ENCODE peak calls at places on chromosomes 2 and 18, in four cellular contexts. N, T, O and H are unnamed samples.

GRCh38 chr2:58030789-58031188 is 15.8 kb upstream of the VRK2 start:
- DNase-seq in T (no peak), O (no peak), N (no peak), H (no peak)

GRCh38 chr18:57621252-57621607 is 406 bp downstream of the NARS1 start:
- DNase-seq in O (no peak), N (no peak), T (no peak), H (no peak)

GRCh38 chr2:18849841-18850578 is 260.6 kb upstream of the NT5C1B start:
- DNase-seq in N (no peak), T (no peak), O (no peak), H (no peak)

GRCh38 chr2:158174956-158175355 is 73.3 kb downstream of the UPP2 start:
- DNase-seq in T (no peak), O (no peak), N (no peak), H (no peak)

GRCh38 chr2:199861116-199861774 is 10.3 kb upstream of the FTCDNL1 start:
- DNase-seq in T (no peak), O (no peak), N (peak; percentile 11), H (no peak)

GRCh38 chr2:203934006-203934632 is 2.4 kb upstream of the ICOS start:
- DNase-seq in O (no peak), N (no peak), T (no peak), H (no peak)

GRCh38 chr2:175744000-175744399 is 258.1 kb downstream of the LNPK start:
- DNase-seq in T (no peak), O (no peak), N (no peak), H (no peak)

GRCh38 chr2:42367835-42368234 is 6.8 kb upstream of the COX7A2L start:
- DNase-seq in O (no peak), T (no peak), N (no peak), H (no peak)

GRCh38 chr2:50645346-50645745 is 386.6 kb downstream of the NRXN1 start:
- DNase-seq in T (no peak), O (no peak), N (no peak), H (no peak)

GRCh38 chr2:239781461-239781860 is 243.7 kb downstream of the NDUFA10 start:
- DNase-seq in O (no peak), N (no peak), T (no peak), H (no peak)

GRCh38 chr2:237322564-237322963 is 91.4 kb downstream of the COL6A3 start:
- DNase-seq in N (peak; percentile 1), O (no peak), T (no peak), H (no peak)

GRCh38 chr18:57533901-57534300 is 52.6 kb downstream of the FECH start:
- DNase-seq in N (no peak), T (no peak), O (no peak), H (no peak)

GRCh38 chr18:9419956-9420631 is 55.2 kb upstream of the RALBP1 start:
- DNase-seq in O (no peak), T (no peak), N (peak; percentile 38), H (no peak)

GRCh38 chr2:58350484-58350883 is 109.4 kb upstream of the FANCL start:
- DNase-seq in O (peak; percentile 21), T (no peak), N (no peak), H (no peak)

GRCh38 chr2:190179754-190180312 is 117.3 kb upstream of the MSTN start:
- DNase-seq in N (no peak), T (no peak), O (no peak), H (no peak)

GRCh38 chr2:149860276-149860921 is 272.8 kb upstream of the MMADHC start:
- DNase-seq in T (no peak), O (no peak), N (no peak), H (peak; percentile 6)

GRCh38 chr18:55319517-55319905 is 268.5 kb downstream of the TCF4 start:
- DNase-seq in O (no peak), T (no peak), N (no peak), H (no peak)

GRCh38 chr18:55323051-55323994 is 264.7 kb downstream of the TCF4 start:
- DNase-seq in O (no peak), T (no peak), N (no peak), H (no peak)

GRCh38 chr18:55320399-55321255 is 267.4 kb downstream of the TCF4 start:
- DNase-seq in O (no peak), N (no peak), T (no peak), H (no peak)

GRCh38 chr18:55322176-55322735 is 265.7 kb downstream of the TCF4 start:
- DNase-seq in T (no peak), N (no peak), O (peak; percentile 74), H (peak; percentile 25)

GRCh38 chr18:55321268-55322175 is 266.5 kb downstream of the TCF4 start:
- DNase-seq in O (peak; percentile 75), N (no peak), T (no peak), H (no peak)
- TF ChIP-seq SPI1 in O (no peak), N (no peak), T (no peak), H (no peak)

DNA sequence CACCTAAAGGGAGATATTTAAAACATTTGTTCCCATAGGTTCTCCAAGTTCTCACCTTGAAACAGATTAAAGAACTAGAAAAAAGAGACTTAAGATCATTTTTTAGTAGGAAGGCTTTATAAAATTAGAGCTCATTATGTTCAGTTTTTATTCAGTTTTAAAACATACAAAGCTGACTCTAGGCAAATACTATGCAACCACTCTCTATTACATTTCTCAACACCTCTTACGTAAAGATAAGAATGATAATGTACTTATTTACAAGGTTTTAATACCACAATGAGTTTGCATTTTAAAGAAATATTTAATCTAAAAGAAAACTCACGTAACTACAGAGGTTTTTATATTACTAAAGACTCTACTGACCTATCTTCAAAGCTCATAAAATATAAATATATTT is 68.8 kb downstream of the TMEM131 start:
- DNase-seq in O (no peak), T (no peak), N (no peak), H (no peak)
- TF ChIP-seq SPI1 in O (no peak), T (no peak), N (no peak), H (no peak)

GRCh38 chr2:73982140-73982617 is 2.5 kb upstream of the TET3 start:
- DNase-seq in O (no peak), N (no peak), T (no peak), H (no peak)

GRCh38 chr2:73984203-73984921 is at the start of gene TET3:
- DNase-seq in O (no peak), T (peak; percentile 64), N (peak; percentile 67), H (no peak)

GRCh38 chr2:73984922-73985317 is 210 bp downstream of the TET3 start:
- DNase-seq in N (peak; percentile 57), O (no peak), T (peak; percentile 53), H (peak; percentile 58)

GRCh38 chr2:73985318-73986084 is 791 bp downstream of the TET3 start:
- DNase-seq in T (peak; percentile 53), N (peak; percentile 55), O (no peak), H (peak; percentile 85)

GRCh38 chr2:73983322-73984202 is 1.1 kb upstream of the TET3 start:
- DNase-seq in O (no peak), T (no peak), N (peak; percentile 62), H (peak; percentile 45)
- TF ChIP-seq SPI1 in O (peak; percentile 44), T (no peak), N (peak; percentile 51), H (no peak)

DNA sequence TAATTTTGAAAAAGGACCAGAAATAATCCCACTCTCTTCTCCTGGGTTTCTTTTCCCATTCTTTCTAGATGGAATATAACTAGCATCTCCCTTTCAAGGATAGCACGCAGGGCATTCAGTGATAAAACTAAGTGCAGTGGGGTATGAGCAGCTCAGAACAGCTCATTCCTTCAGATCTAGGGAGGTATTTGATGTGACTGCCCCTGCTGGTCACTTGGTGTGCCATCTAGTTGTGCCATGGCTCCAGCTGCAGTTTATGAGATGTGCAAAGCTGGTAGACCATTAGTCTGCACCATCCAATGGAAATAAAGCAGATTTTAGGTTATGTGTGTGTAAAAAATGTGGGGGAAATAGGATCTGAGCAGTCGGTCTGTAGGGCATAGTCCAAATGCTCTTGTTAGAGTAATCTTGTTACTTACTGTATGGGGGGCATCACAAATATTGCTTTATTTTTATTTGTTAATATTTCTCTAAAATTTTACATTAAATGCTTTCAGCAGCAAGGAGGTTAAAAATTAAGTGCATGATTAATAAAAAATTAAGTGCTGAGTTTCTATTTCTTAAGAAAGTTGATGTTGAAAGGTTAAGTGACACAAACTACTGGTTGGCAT is 38.9 kb downstream of the CTAGE1 start:
- DNase-seq in N (peak; percentile 16), T (no peak), O (no peak), H (peak; percentile 47)
- TF ChIP-seq SPI1 in N (no peak), T (no peak), O (no peak), H (no peak)